ENCODE peak calls at places on chromosomes 2 and 18, in seven cellular contexts. W is lower lobe of right lung; A is GM12892; J is Karpas-422; R is hippocampal formation; N is NCI-H345; D is activated effector memory CD4-positive, alpha-beta T cell treated with Interleukin-2 at 50 U/mL for 16 hours. T is an unnamed sample.

GRCh38 chr2:95382686-95383634 is 19.5 kb upstream of the FAHD2A start:
- DNase-seq in W (no peak), A (no peak), J (no peak), R (no peak), N (no peak), D (no peak), T (no peak)

GRCh38 chr2:135255208-135255607 is 203.1 kb downstream of the RAB3GAP1 start:
- DNase-seq in W (no peak), A (no peak), J (peak), R (no peak), N (no peak), D (no peak), T (no peak)

GRCh38 chr2:63788070-63788469 is 53.6 kb upstream of the UGP2 start:
- DNase-seq in W (no peak), A (no peak), J (no peak), R (peak), N (no peak), D (no peak), T (no peak)

GRCh38 chr2:53881360-53881759 is 21.6 kb upstream of the GPR75 start:
- DNase-seq in W (no peak), A (no peak), J (no peak), R (no peak), N (no peak), D (no peak), T (no peak)

GRCh38 chr2:11158916-11159573 is 3.8 kb downstream of the SLC66A3 start:
- DNase-seq in W (no peak), A (no peak), J (no peak), R (no peak), N (no peak), D (no peak), T (no peak)

GRCh38 chr2:60552851-60553495 is 481 bp downstream of the BCL11A start:
- DNase-seq in W (no peak), A (no peak), J (peak), R (no peak), N (peak), D (no peak), T (peak)

GRCh38 chr2:207255565-207255964 is 89.8 kb upstream of the KLF7 start:
- DNase-seq in W (no peak), A (no peak), J (peak), R (no peak), N (no peak), D (no peak), T (no peak)

GRCh38 chr2:113061241-113061640 is 2.2 kb downstream of the IL36RN start:
- DNase-seq in W (no peak), A (no peak), J (no peak), R (no peak), N (no peak), D (no peak), T (no peak)

GRCh38 chr18:57950542-57950941 is 93.5 kb upstream of the NEDD4L start:
- DNase-seq in W (no peak), A (no peak), J (no peak), R (no peak), N (no peak), D (no peak), T (no peak)

GRCh38 chr18:37578182-37578678 is 12.6 kb upstream of the CELF4 start:
- DNase-seq in W (no peak), A (no peak), J (no peak), R (no peak), N (no peak), D (no peak), T (no peak)

GRCh38 chr2:175854149-175854548 is 147.9 kb downstream of the LNPK start:
- DNase-seq in W (no peak), A (no peak), J (no peak), R (no peak), N (peak), D (no peak), T (no peak)

GRCh38 chr18:33557706-33558105 is 20.3 kb upstream of the ASXL3 start:
- DNase-seq in W (no peak), A (no peak), J (no peak), R (no peak), N (no peak), D (no peak), T (no peak)

GRCh38 chr2:128797092-128797491 is 478.4 kb upstream of the HS6ST1 start:
- DNase-seq in W (no peak), A (no peak), J (no peak), R (no peak), N (no peak), D (no peak), T (no peak)

GRCh38 chr2:143428700-143429099 is 299.5 kb downstream of the ARHGAP15 start:
- DNase-seq in W (no peak), A (no peak), J (no peak), R (no peak), N (no peak), D (no peak), T (no peak)

GRCh38 chr18:10194592-10194991 is 259.8 kb upstream of the APCDD1 start:
- DNase-seq in W (no peak), A (no peak), J (peak), R (no peak), N (no peak), D (no peak), T (no peak)

GRCh38 chr2:280655-281110 is 7.2 kb downstream of the ALKAL2 start:
- DNase-seq in W (no peak), A (no peak), J (no peak), R (no peak), N (no peak), D (no peak), T (no peak)

GRCh38 chr2:231941673-231942072 is 15.5 kb upstream of the NPPC start:
- DNase-seq in W (no peak), A (no peak), J (no peak), R (no peak), N (no peak), D (no peak), T (no peak)

GRCh38 chr2:74225698-74226459 is 27.5 kb downstream of the MTHFD2 start:
- DNase-seq in W (no peak), A (no peak), J (peak), R (no peak), N (no peak), D (no peak), T (no peak)

T was measured in GDM1.